ENCODE peak calls at places on chromosomes 16 and 17, in four cellular contexts. V, N, P and F are unnamed samples.

GRCh38 chr16:70691223-70692129 is 5.6 kb upstream of the MTSS2 start:
- DNase-seq in V (no peak), N (no peak), P (peak; percentile 48), F (no peak)

GRCh38 chr16:67399218-67399733 is 6.0 kb upstream of the TPPP3 start:
- DNase-seq in V (no peak), P (no peak), N (peak; percentile 75), F (no peak)

GRCh38 chr17:17344507-17345293 is 41.5 kb downstream of the NT5M start:
- DNase-seq in N (no peak), V (no peak), P (peak; percentile 68), F (no peak)

GRCh38 chr16:81745704-81746558 is 33.2 kb upstream of the PLCG2 start:
- DNase-seq in N (peak; percentile 88), V (no peak), P (peak; percentile 42), F (peak; percentile 84)

GRCh38 chr17:41267711-41268110 is 2.5 kb downstream of the KRTAP9-6 start:
- DNase-seq in N (no peak), P (no peak), V (no peak), F (no peak)

GRCh38 chr17:27423651-27424050 is 32.6 kb upstream of the KSR1 start:
- DNase-seq in P (no peak), N (no peak), V (no peak), F (no peak)

GRCh38 chr16:50566336-50566962 is 18.3 kb downstream of the NKD1 start:
- DNase-seq in P (no peak), V (no peak), N (no peak), F (no peak)

GRCh38 chr17:57256708-57257112 is 387 bp downstream of the MSI2 start:
- DNase-seq in V (no peak), P (no peak), N (peak; percentile 51), F (peak; percentile 35)

GRCh38 chr16:68884867-68885266 is 41.5 kb downstream of the TANGO6 start:
- DNase-seq in P (no peak), V (no peak), N (no peak), F (no peak)

GRCh38 chr16:18811925-18812324 is 10.6 kb upstream of the ARL6IP1 start:
- DNase-seq in N (no peak), V (no peak), P (no peak), F (no peak)

GRCh38 chr16:61146429-61146828 is 889.8 kb downstream of the CDH8 start:
- DNase-seq in N (no peak), P (no peak), V (no peak), F (no peak)

GRCh38 chr17:5526821-5527598 is 40.6 kb downstream of the MIS12 start:
- DNase-seq in V (no peak), P (peak; percentile 59), N (peak; percentile 69), F (peak; percentile 77)

GRCh38 chr16:21166561-21166961 is 8.1 kb downstream of the LDAF1 start:
- DNase-seq in N (no peak), V (no peak), P (no peak), F (no peak)

GRCh38 chr17:58338454-58338841 is 9.9 kb upstream of the TSPOAP1 start:
- DNase-seq in V (no peak), P (no peak), N (no peak), F (no peak)

GRCh38 chr16:17380613-17381012 is 90.1 kb downstream of the XYLT1 start:
- DNase-seq in P (no peak), N (no peak), V (no peak), F (no peak)

GRCh38 chr16:78648517-78648916 is 549.1 kb downstream of the WWOX start:
- DNase-seq in V (no peak), N (no peak), P (no peak), F (no peak)

GRCh38 chr16:78655481-78656114 is 556.1 kb downstream of the WWOX start:
- DNase-seq in P (no peak), V (no peak), N (no peak), F (no peak)

GRCh38 chr17:78412403-78412802 is 34.0 kb downstream of the PGS1 start:
- DNase-seq in V (no peak), N (peak; percentile 64), P (no peak), F (peak; percentile 59)

GRCh38 chr17:66966529-66967418 is 2.3 kb downstream of the CACNG4 start:
- DNase-seq in P (no peak), N (no peak), V (no peak), F (no peak)

GRCh38 chr17:10987786-10988185 is 149.9 kb upstream of the PIRT start:
- DNase-seq in N (no peak), V (no peak), P (no peak), F (no peak)

GRCh38 chr16:22318690-22319358 is 21.6 kb downstream of the POLR3E start:
- DNase-seq in V (no peak), P (peak; percentile 45), N (peak; percentile 52), F (peak; percentile 62)

GRCh38 chr16:68237243-68238028 is 1.5 kb upstream of the ESRP2 start:
- DNase-seq in V (peak; percentile 86), N (no peak), P (peak; percentile 98), F (peak; percentile 97)

GRCh38 chr16:50208460-50208931 is 55.4 kb downstream of the TENT4B start:
- DNase-seq in N (no peak), V (no peak), P (peak; percentile 16), F (no peak)

GRCh38 chr17:41464682-41465081 is 2.5 kb downstream of the KRT32 start:
- DNase-seq in P (no peak), V (no peak), N (no peak), F (no peak)

GRCh38 chr16:78462261-78463208 is 363.1 kb downstream of the WWOX start:
- DNase-seq in P (peak; percentile 48), V (no peak), N (no peak), F (no peak)

GRCh38 chr16:53643474-53643873 is 60.2 kb downstream of the RPGRIP1L start:
- DNase-seq in P (no peak), V (no peak), N (no peak), F (no peak)

GRCh38 chr17:73744411-73744810 is 100.2 kb upstream of the SDK2 start:
- DNase-seq in V (no peak), P (no peak), N (no peak), F (no peak)

GRCh38 chr17:39787743-39788484 is 50.2 kb downstream of the GRB7 start:
- DNase-seq in N (peak; percentile 14), P (no peak), V (no peak), F (no peak)

GRCh38 chr16:67284699-67285646 is 5.6 kb downstream of the PLEKHG4 start:
- DNase-seq in P (peak; percentile 54), V (no peak), N (peak; percentile 23), F (peak; percentile 66)

GRCh38 chr16:4081577-4082021 is 34.6 kb downstream of the ADCY9 start:
- DNase-seq in N (no peak), V (no peak), P (no peak), F (no peak)

GRCh38 chr17:76353004-76353598 is 615 bp downstream of the PRPSAP1 start:
- DNase-seq in V (no peak), P (no peak), N (no peak), F (no peak)

GRCh38 chr17:56125830-56126819 is 27.1 kb upstream of the ANKFN1 start:
- DNase-seq in P (peak; percentile 27), N (peak; percentile 37), V (no peak), F (peak; percentile 39)

GRCh38 chr17:66468241-66469087 is 166.1 kb downstream of the PRKCA start:
- DNase-seq in N (peak; percentile 88), V (peak; percentile 1), P (peak; percentile 27), F (no peak)

GRCh38 chr17:5434984-5435383 is 4.0 kb downstream of the C1QBP start:
- DNase-seq in P (no peak), N (no peak), V (no peak), F (no peak)

GRCh38 chr16:66948034-66948821 is 12.8 kb upstream of the CES3 start:
- DNase-seq in P (no peak), N (no peak), V (no peak), F (no peak)

GRCh38 chr17:47802341-47803022 is 19.1 kb downstream of the OSBPL7 start:
- DNase-seq in P (peak; percentile 67), V (no peak), N (peak; percentile 65), F (peak; percentile 75)
- TF ChIP-seq FOXK2 in P (no peak), V (no peak), N (no peak), F (no peak)

DNA sequence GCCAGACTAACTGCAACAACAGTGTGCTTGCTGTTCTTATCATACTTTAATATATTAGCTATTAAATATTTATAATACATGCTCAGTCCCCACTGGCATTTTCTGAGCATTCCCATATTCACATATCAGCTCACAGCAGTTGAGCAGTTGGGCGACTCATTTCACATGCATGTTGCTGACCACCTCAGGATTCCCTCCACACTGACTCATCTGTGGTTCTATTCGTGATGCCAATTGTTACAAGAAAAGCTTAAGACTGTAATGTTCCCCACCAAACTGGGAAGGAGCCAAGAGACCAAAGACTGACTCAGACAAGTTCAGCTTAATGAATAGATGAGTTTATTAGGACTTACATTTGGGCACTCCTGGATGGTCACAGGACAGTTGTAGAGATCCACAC is 100.3 kb upstream of the KIF2B start:
- DNase-seq in P (no peak), V (no peak), N (peak; percentile 12), F (no peak)
- TF ChIP-seq FOXK2 in P (no peak), V (no peak), N (no peak), F (no peak)

GRCh38 chr17:43945074-43945824 is 3.0 kb upstream of the PPY start:
- DNase-seq in V (no peak), N (no peak), P (no peak), F (no peak)

GRCh38 chr17:43940630-43941029 is 1.6 kb downstream of the PPY start:
- DNase-seq in P (peak; percentile 73), V (no peak), N (peak; percentile 71), F (peak; percentile 61)

GRCh38 chr17:43942286-43942685 is at the start of gene PPY:
- DNase-seq in P (no peak), V (no peak), N (no peak), F (no peak)

GRCh38 chr17:43946766-43947165 is 4.5 kb upstream of the PPY start:
- DNase-seq in V (no peak), N (no peak), P (no peak), F (no peak)

GRCh38 chr17:43943769-43944418 is 1.6 kb upstream of the PPY start:
- DNase-seq in N (peak; percentile 87), V (peak; percentile 38), P (peak; percentile 70), F (peak; percentile 79)
- TF ChIP-seq FOXK2 in N (no peak), V (no peak), P (no peak), F (no peak)

GRCh38 chr17:2724783-2725164 is 13.2 kb upstream of the CLUH start:
- DNase-seq in P (no peak), V (no peak), N (peak; percentile 37), F (peak; percentile 80)
- TF ChIP-seq FOXK2 in P (no peak), V (no peak), N (no peak), F (no peak)

GRCh38 chr16:12584488-12585233 is 219.0 kb downstream of the CPPED1 start:
- DNase-seq in P (peak; percentile 91), N (peak; percentile 47), V (no peak), F (no peak)
- TF ChIP-seq FOXK2 in P (no peak), N (no peak), V (peak; percentile 21), F (no peak)